ENCODE peak calls at places on chromosomes 16 and 17, in nine cellular contexts. One of them, this sample, is unnamed.

GRCh38 chr16:74738134-74738541 is 36.5 kb downstream of the FA2H start:
- DNase-seq in adrenal gland: no peak
- DNase-seq in Panc1: no peak
- DNase-seq in prostate gland: no peak
- DNase-seq in AG04450: no peak
- DNase-seq in thoracic aorta: no peak
- DNase-seq in HCT116: peak; percentile 60
- DNase-seq in testis: no peak
- DNase-seq in mammary epithelial cell: no peak
- DNase-seq in this sample: no peak

GRCh38 chr17:62705781-62706597 is 78.5 kb downstream of the MRC2 start:
- DNase-seq in testis: peak; percentile 84
- DNase-seq in mammary epithelial cell: peak; percentile 50
- DNase-seq in Panc1: no peak
- DNase-seq in thoracic aorta: no peak
- DNase-seq in prostate gland: no peak
- DNase-seq in adrenal gland: peak; percentile 46
- DNase-seq in AG04450: no peak
- DNase-seq in HCT116: no peak
- DNase-seq in this sample: no peak

GRCh38 chr17:33375783-33376182 is 82.7 kb upstream of the ASIC2 start:
- DNase-seq in mammary epithelial cell: no peak
- DNase-seq in testis: no peak
- DNase-seq in adrenal gland: no peak
- DNase-seq in HCT116: no peak
- DNase-seq in thoracic aorta: no peak
- DNase-seq in prostate gland: no peak
- DNase-seq in AG04450: no peak
- DNase-seq in Panc1: no peak
- DNase-seq in this sample: no peak

GRCh38 chr17:50719924-50720805 is 762 bp downstream of the LUC7L3 start:
- DNase-seq in prostate gland: no peak
- DNase-seq in HCT116: no peak
- DNase-seq in testis: no peak
- DNase-seq in thoracic aorta: no peak
- DNase-seq in AG04450: no peak
- DNase-seq in Panc1: no peak
- DNase-seq in mammary epithelial cell: no peak
- DNase-seq in adrenal gland: no peak
- DNase-seq in this sample: no peak

GRCh38 chr17:72421128-72422092 is 300.6 kb downstream of the SOX9 start:
- DNase-seq in HCT116: peak; percentile 99
- DNase-seq in AG04450: peak; percentile 85
- DNase-seq in adrenal gland: no peak
- DNase-seq in Panc1: peak; percentile 82
- DNase-seq in mammary epithelial cell: peak; percentile 98
- DNase-seq in thoracic aorta: no peak
- DNase-seq in prostate gland: peak; percentile 60
- DNase-seq in testis: no peak
- DNase-seq in this sample: no peak

GRCh38 chr16:15948532-15949209 is 745 bp upstream of the ABCC1 start:
- DNase-seq in Panc1: no peak
- DNase-seq in prostate gland: no peak
- DNase-seq in testis: no peak
- DNase-seq in adrenal gland: no peak
- DNase-seq in HCT116: no peak
- DNase-seq in AG04450: no peak
- DNase-seq in mammary epithelial cell: no peak
- DNase-seq in thoracic aorta: no peak
- DNase-seq in this sample: no peak

GRCh38 chr16:51524555-51525373 is 373.7 kb upstream of the SALL1 start:
- DNase-seq in mammary epithelial cell: peak; percentile 52
- DNase-seq in HCT116: no peak
- DNase-seq in prostate gland: no peak
- DNase-seq in thoracic aorta: no peak
- DNase-seq in adrenal gland: peak; percentile 27
- DNase-seq in testis: no peak
- DNase-seq in Panc1: no peak
- DNase-seq in AG04450: no peak
- DNase-seq in this sample: no peak

GRCh38 chr17:54899721-54900456 is 763 bp upstream of the TOM1L1 start:
- DNase-seq in testis: no peak
- DNase-seq in Panc1: no peak
- DNase-seq in prostate gland: no peak
- DNase-seq in AG04450: no peak
- DNase-seq in thoracic aorta: no peak
- DNase-seq in HCT116: no peak
- DNase-seq in mammary epithelial cell: no peak
- DNase-seq in adrenal gland: no peak
- DNase-seq in this sample: no peak

GRCh38 chr17:10316986-10317834 is 55.6 kb downstream of the MYH13 start:
- DNase-seq in Panc1: no peak
- DNase-seq in thoracic aorta: peak; percentile 36
- DNase-seq in AG04450: no peak
- DNase-seq in prostate gland: peak; percentile 33
- DNase-seq in testis: peak; percentile 90
- DNase-seq in adrenal gland: peak; percentile 69
- DNase-seq in HCT116: peak; percentile 31
- DNase-seq in mammary epithelial cell: no peak
- DNase-seq in this sample: no peak

GRCh38 chr16:85348065-85348840 is 236.0 kb upstream of the CIBAR2 start:
- DNase-seq in HCT116: no peak
- DNase-seq in adrenal gland: no peak
- DNase-seq in testis: no peak
- DNase-seq in Panc1: no peak
- DNase-seq in AG04450: no peak
- DNase-seq in thoracic aorta: no peak
- DNase-seq in prostate gland: no peak
- DNase-seq in mammary epithelial cell: no peak
- DNase-seq in this sample: no peak

GRCh38 chr16:60655514-60656153 is 1380.6 kb downstream of the CDH8 start:
- DNase-seq in thoracic aorta: no peak
- DNase-seq in adrenal gland: no peak
- DNase-seq in testis: no peak
- DNase-seq in mammary epithelial cell: no peak
- DNase-seq in AG04450: no peak
- DNase-seq in prostate gland: no peak
- DNase-seq in Panc1: no peak
- DNase-seq in HCT116: no peak
- DNase-seq in this sample: no peak

GRCh38 chr17:43612515-43612914 is 49.2 kb downstream of the MEOX1 start:
- DNase-seq in Panc1: no peak
- DNase-seq in HCT116: no peak
- DNase-seq in mammary epithelial cell: no peak
- DNase-seq in adrenal gland: no peak
- DNase-seq in prostate gland: no peak
- DNase-seq in AG04450: no peak
- DNase-seq in testis: no peak
- DNase-seq in thoracic aorta: no peak
- DNase-seq in this sample: no peak

GRCh38 chr16:68512742-68513141 is 26.3 kb upstream of the ZFP90 start:
- DNase-seq in prostate gland: no peak
- DNase-seq in AG04450: no peak
- DNase-seq in testis: no peak
- DNase-seq in HCT116: no peak
- DNase-seq in mammary epithelial cell: no peak
- DNase-seq in Panc1: no peak
- DNase-seq in thoracic aorta: no peak
- DNase-seq in adrenal gland: no peak
- DNase-seq in this sample: no peak

GRCh38 chr16:27330542-27330941 is 16.8 kb downstream of the IL4R start:
- DNase-seq in mammary epithelial cell: peak; percentile 41
- DNase-seq in prostate gland: no peak
- DNase-seq in testis: no peak
- DNase-seq in thoracic aorta: peak; percentile 65
- DNase-seq in AG04450: peak; percentile 93
- DNase-seq in adrenal gland: peak; percentile 37
- DNase-seq in Panc1: no peak
- DNase-seq in HCT116: no peak
- DNase-seq in this sample: peak; percentile 95

DNA sequence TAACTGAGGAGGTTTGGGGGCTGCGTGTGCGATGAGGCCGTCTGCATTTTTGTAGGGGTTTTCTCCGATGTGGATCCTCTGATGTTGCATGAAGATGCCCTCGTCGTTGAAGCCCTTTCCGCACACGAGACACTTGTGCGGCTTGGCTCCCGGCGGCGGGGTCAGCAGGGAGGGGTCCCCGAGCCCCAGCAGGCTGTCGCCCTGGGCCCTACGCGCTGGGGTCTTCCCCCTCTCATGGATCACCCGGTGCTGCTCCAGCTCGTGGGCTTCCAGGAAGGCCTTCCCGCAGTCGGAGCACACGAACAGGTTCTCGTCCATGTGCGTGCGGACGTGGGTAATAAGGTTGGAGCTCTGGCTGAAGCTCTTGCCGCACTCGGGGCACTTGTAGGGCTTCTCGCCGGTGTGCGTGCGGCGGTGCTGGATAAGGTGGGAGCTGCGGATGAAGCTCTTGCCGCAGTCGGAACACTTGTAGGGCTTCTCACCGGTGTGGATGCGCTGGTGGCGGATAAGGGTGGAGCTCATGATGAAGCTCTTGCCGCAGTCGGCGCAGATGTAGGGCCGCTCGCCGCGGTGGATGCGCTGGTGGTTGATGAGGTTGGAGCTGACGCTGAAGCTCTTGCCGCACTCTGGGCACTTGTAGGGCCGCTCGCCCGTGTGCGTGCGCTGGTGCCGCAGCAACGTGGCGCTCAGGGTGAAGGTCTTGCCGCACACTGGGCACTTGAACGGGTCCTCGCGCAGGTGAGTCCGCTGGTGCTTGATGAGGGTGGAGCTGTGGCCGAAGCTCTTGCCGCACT is 4.3 kb downstream of the ZNF629 start:
- DNase-seq in prostate gland: no peak
- DNase-seq in adrenal gland: no peak
- DNase-seq in thoracic aorta: no peak
- DNase-seq in HCT116: no peak
- DNase-seq in AG04450: no peak
- DNase-seq in Panc1: no peak
- DNase-seq in mammary epithelial cell: no peak
- DNase-seq in testis: no peak
- DNase-seq in this sample: no peak
- H3K27ac ChIP-seq in prostate gland: no peak overlapping the region
- H3K27ac ChIP-seq in adrenal gland: no peak overlapping the region
- H3K27ac ChIP-seq in thoracic aorta: no peak overlapping the region
- H3K27ac ChIP-seq in HCT116: no peak overlapping the region
- H3K27ac ChIP-seq in AG04450: no peak overlapping the region
- H3K27ac ChIP-seq in Panc1: no peak overlapping the region
- H3K27ac ChIP-seq in mammary epithelial cell: no peak overlapping the region
- H3K27ac ChIP-seq in testis: no peak overlapping the region
- H3K27ac ChIP-seq in this sample: no peak overlapping the region

DNA sequence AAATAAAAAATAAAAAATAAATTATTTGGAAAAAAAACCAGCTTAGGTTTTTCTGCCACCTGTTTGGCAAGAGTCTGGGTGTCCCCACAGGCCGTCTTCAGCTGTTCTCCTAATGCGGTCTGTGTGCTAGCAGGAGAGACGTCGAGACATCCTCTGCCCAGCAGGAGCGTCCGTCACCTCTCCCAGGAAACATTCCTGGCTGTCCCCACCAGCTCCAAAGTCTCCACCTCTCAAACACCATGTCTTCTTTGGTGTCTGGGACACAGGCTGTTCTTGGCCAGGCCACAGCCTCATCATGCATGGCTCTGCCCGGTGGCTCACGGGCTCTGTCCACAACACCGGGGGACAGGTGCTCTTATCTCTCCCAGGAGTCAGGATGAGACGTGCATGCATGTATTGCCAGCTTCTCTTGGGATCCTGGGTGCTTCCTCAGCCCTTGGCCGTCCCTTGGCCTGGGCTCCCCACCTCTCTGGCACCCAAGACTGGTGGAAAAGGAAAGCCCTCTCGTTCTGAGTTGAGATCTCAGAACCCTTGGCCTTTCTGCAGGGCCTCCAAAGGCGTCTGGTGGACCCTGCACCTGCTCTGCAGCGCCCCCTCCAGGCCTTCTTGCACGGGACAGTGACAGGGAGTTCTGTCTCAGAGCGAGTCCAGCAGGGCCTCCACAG is 84.9 kb upstream of the CBX4 start:
- DNase-seq in AG04450: no peak
- DNase-seq in mammary epithelial cell: no peak
- DNase-seq in HCT116: peak; percentile 52
- DNase-seq in adrenal gland: no peak
- DNase-seq in thoracic aorta: no peak
- DNase-seq in testis: peak; percentile 87
- DNase-seq in Panc1: no peak
- DNase-seq in prostate gland: no peak
- DNase-seq in this sample: no peak
- TF ChIP-seq CTCF in AG04450: peak; percentile 50
- TF ChIP-seq CTCF in mammary epithelial cell: peak; percentile 46
- TF ChIP-seq CTCF in HCT116: peak; percentile 98
- TF ChIP-seq CTCF in adrenal gland: no peak
- TF ChIP-seq CTCF in thoracic aorta: no peak
- TF ChIP-seq CTCF in testis: peak; percentile 47
- TF ChIP-seq CTCF in Panc1: peak; percentile 89
- TF ChIP-seq CTCF in prostate gland: no peak
- TF ChIP-seq CTCF in this sample: peak; percentile 17

GRCh38 chr16:1152651-1153259 is at the start of gene CACNA1H:
- DNase-seq in mammary epithelial cell: no peak
- DNase-seq in Panc1: no peak
- DNase-seq in prostate gland: no peak
- DNase-seq in adrenal gland: no peak
- DNase-seq in testis: peak; percentile 42
- DNase-seq in HCT116: no peak
- DNase-seq in thoracic aorta: no peak
- DNase-seq in AG04450: no peak
- DNase-seq in this sample: no peak
- H3K4me3 ChIP-seq in mammary epithelial cell: no peak within 1 kb of the TSS
- H3K4me3 ChIP-seq in Panc1: peak within 1 kb of the TSS; percentile 43
- H3K4me3 ChIP-seq in prostate gland: peak within 1 kb of the TSS; percentile 35
- H3K4me3 ChIP-seq in adrenal gland: no peak within 1 kb of the TSS
- H3K4me3 ChIP-seq in testis: peak within 1 kb of the TSS; percentile 56
- H3K4me3 ChIP-seq in HCT116: peak within 1 kb of the TSS; percentile 23
- H3K4me3 ChIP-seq in thoracic aorta: peak within 1 kb of the TSS; percentile 63
- H3K4me3 ChIP-seq in AG04450: peak within 1 kb of the TSS; percentile 25
- H3K4me3 ChIP-seq in this sample: peak within 1 kb of the TSS; percentile 83

DNA sequence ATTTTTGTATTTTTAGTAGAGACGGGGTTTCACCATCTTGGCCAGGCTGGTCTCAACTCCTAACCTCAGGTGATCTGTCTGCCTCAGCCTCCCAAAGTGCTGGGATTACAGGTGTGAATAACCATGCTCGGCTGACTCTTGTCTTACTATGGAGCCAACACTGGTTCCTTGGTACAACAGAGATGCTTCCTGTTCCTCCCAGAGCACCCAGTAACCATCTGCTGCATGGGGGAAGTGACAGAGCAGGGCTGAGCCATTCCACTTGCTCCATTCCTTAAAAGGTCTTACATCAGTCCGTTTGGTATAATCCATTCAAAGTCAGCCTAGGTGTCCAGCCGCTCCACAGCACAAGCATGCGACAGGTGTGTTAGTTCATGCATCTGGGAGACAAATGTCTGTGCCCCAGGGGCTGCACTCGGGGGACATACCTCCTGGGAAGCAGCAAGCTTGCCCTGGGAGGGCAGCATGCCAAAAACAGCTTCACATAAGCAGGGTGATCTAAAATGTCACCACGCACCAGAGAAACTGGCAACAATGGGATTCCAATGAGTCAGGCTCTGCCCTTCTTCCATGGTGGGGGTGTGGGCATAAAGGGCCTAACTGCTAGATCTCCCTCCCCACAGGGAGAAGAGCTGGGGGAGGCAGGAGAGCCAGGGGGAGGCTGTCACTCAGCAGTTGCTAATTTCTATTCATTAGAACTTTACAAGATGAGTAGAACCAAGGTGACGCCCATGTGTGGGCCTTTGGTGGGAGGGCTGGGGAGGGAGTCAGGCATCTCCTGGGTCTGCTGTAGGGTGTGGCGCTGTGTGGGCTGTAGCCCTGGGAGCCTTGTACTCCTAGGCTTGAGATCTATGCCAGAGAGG is 35.5 kb downstream of the PIPOX start:
- DNase-seq in adrenal gland: peak; percentile 23
- DNase-seq in thoracic aorta: no peak
- DNase-seq in AG04450: no peak
- DNase-seq in mammary epithelial cell: no peak
- DNase-seq in testis: peak; percentile 32
- DNase-seq in HCT116: peak; percentile 4
- DNase-seq in prostate gland: no peak
- DNase-seq in Panc1: no peak
- DNase-seq in this sample: no peak
- H3K27ac ChIP-seq in adrenal gland: no peak overlapping the region
- H3K27ac ChIP-seq in thoracic aorta: no peak overlapping the region
- H3K27ac ChIP-seq in AG04450: no peak overlapping the region
- H3K27ac ChIP-seq in mammary epithelial cell: no peak overlapping the region
- H3K27ac ChIP-seq in testis: no peak overlapping the region
- H3K27ac ChIP-seq in HCT116: no peak overlapping the region
- H3K27ac ChIP-seq in prostate gland: no peak overlapping the region
- H3K27ac ChIP-seq in Panc1: no peak overlapping the region
- H3K27ac ChIP-seq in this sample: no peak overlapping the region

This sample was measured in coronary artery.